ENCODE peak calls at places on chromosome 18, in six cellular contexts. One of them, this sample, is unnamed. For H3K36me3, the result is how much of the 10 kb centered on the place peaks cover.

GRCh38 chr18:51168031-51168742 is 29.3 kb downstream of the MEX3C start:
- DNase-seq in Peyer's patch: no peak
- DNase-seq in IMR-90: no peak
- DNase-seq in upper lobe of left lung: no peak
- DNase-seq in transverse colon: no peak
- DNase-seq in uterus: no peak
- DNase-seq in this sample: no peak

GRCh38 chr18:42412896-42413295 is 457.9 kb downstream of the PIK3C3 start:
- DNase-seq in upper lobe of left lung: no peak
- DNase-seq in IMR-90: no peak
- DNase-seq in Peyer's patch: no peak
- DNase-seq in uterus: no peak
- DNase-seq in transverse colon: no peak
- DNase-seq in this sample: no peak

GRCh38 chr18:60391571-60392226 is 19.1 kb upstream of the MC4R start:
- DNase-seq in IMR-90: no peak
- DNase-seq in Peyer's patch: no peak
- DNase-seq in uterus: no peak
- DNase-seq in upper lobe of left lung: no peak
- DNase-seq in transverse colon: no peak
- DNase-seq in this sample: no peak

GRCh38 chr18:62001396-62001795 is 108.6 kb upstream of the RNF152 start:
- DNase-seq in Peyer's patch: no peak
- DNase-seq in upper lobe of left lung: no peak
- DNase-seq in IMR-90: no peak
- DNase-seq in uterus: no peak
- DNase-seq in transverse colon: no peak
- DNase-seq in this sample: no peak

GRCh38 chr18:8368490-8369217 is 240.6 kb upstream of the RAB12 start:
- DNase-seq in transverse colon: no peak
- DNase-seq in Peyer's patch: no peak
- DNase-seq in upper lobe of left lung: no peak
- DNase-seq in IMR-90: peak
- DNase-seq in uterus: no peak
- DNase-seq in this sample: no peak

GRCh38 chr18:80009661-80010550 is 21.5 kb upstream of the TXNL4A start:
- DNase-seq in Peyer's patch: no peak
- DNase-seq in uterus: peak
- DNase-seq in transverse colon: peak
- DNase-seq in IMR-90: peak
- DNase-seq in upper lobe of left lung: no peak
- DNase-seq in this sample: no peak

GRCh38 chr18:77203071-77203470 is 46.6 kb upstream of the GALR1 start:
- DNase-seq in transverse colon: no peak
- DNase-seq in upper lobe of left lung: no peak
- DNase-seq in uterus: no peak
- DNase-seq in IMR-90: peak
- DNase-seq in Peyer's patch: no peak
- DNase-seq in this sample: no peak

GRCh38 chr18:8448091-8448490 is 161.1 kb upstream of the RAB12 start:
- DNase-seq in Peyer's patch: no peak
- DNase-seq in IMR-90: no peak
- DNase-seq in transverse colon: no peak
- DNase-seq in upper lobe of left lung: no peak
- DNase-seq in uterus: no peak
- DNase-seq in this sample: no peak

GRCh38 chr18:43587538-43588153 is 310.4 kb upstream of the SYT4 start:
- DNase-seq in Peyer's patch: peak
- DNase-seq in transverse colon: no peak
- DNase-seq in uterus: no peak
- DNase-seq in upper lobe of left lung: no peak
- DNase-seq in IMR-90: peak
- DNase-seq in this sample: no peak

GRCh38 chr18:46042571-46043123 is 29.4 kb downstream of the PSTPIP2 start:
- DNase-seq in transverse colon: no peak
- DNase-seq in IMR-90: peak
- DNase-seq in uterus: no peak
- DNase-seq in Peyer's patch: no peak
- DNase-seq in upper lobe of left lung: no peak
- DNase-seq in this sample: no peak

GRCh38 chr18:79361766-79362522 is 33.8 kb upstream of the NFATC1 start:
- DNase-seq in Peyer's patch: no peak
- DNase-seq in upper lobe of left lung: no peak
- DNase-seq in uterus: no peak
- DNase-seq in transverse colon: no peak
- DNase-seq in IMR-90: peak
- DNase-seq in this sample: no peak

GRCh38 chr18:38198956-38199355 is 633.4 kb upstream of the CELF4 start:
- DNase-seq in uterus: no peak
- DNase-seq in Peyer's patch: no peak
- DNase-seq in IMR-90: no peak
- DNase-seq in upper lobe of left lung: no peak
- DNase-seq in transverse colon: no peak
- DNase-seq in this sample: no peak

DNA sequence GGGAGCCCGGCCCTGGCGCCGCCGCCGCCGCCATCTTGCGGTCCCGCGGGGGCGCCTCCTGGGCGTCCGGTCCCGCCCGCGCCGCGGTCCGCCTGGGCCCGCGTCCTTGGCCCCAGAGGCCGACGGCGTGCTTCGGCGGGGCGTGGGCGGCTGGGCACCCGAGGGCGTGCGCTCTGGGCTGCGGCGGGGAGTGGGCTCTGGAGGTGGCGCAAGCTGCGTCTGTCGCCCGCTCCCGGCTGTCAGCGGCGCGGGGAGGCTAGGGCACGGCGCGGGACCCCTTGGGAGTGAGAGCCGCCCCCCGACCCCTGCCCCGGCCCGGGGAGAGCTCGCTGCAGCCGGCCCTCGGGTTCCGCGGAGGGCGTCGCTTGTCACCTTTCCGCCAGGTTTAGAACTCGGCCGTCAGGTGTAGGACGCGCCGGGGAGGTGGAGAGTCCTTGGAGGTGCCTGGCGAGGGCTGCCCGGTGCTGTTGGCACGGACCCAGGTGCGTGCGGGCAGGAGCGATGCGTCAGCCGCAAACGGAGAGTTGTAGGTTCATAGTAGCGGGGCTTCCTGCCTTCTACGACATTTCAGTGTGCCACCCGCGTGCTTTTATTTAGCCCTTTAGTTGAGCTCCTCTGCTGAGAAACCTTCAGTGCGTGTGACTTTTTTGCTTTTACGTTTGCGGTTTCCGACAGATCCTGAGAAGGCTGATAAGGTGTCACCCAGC is 921 bp downstream of the VAPA start:
- DNase-seq in uterus: peak
- DNase-seq in transverse colon: peak
- DNase-seq in upper lobe of left lung: peak
- DNase-seq in Peyer's patch: peak
- DNase-seq in IMR-90: peak
- DNase-seq in this sample: no peak
- TF ChIP-seq POLR2A in uterus: no peak
- TF ChIP-seq POLR2A in transverse colon: peak
- TF ChIP-seq POLR2A in upper lobe of left lung: no peak
- TF ChIP-seq POLR2A in Peyer's patch: peak
- TF ChIP-seq POLR2A in IMR-90: peak
- TF ChIP-seq POLR2A in this sample: no peak

GRCh38 chr18:54159916-54160315 is 64.6 kb downstream of the MBD2 start:
- DNase-seq in Peyer's patch: no peak
- DNase-seq in IMR-90: no peak
- DNase-seq in transverse colon: no peak
- DNase-seq in upper lobe of left lung: no peak
- DNase-seq in uterus: no peak
- DNase-seq in this sample: no peak
- H3K36me3 ChIP-seq in Peyer's patch: under half
- H3K36me3 ChIP-seq in IMR-90: under half
- H3K36me3 ChIP-seq in transverse colon: under half
- H3K36me3 ChIP-seq in upper lobe of left lung: half or more
- H3K36me3 ChIP-seq in uterus: under half
- H3K36me3 ChIP-seq in this sample: under half

GRCh38 chr18:40937386-40937785 is 1017.6 kb upstream of the PIK3C3 start:
- DNase-seq in IMR-90: peak
- DNase-seq in uterus: no peak
- DNase-seq in upper lobe of left lung: no peak
- DNase-seq in transverse colon: no peak
- DNase-seq in Peyer's patch: no peak
- DNase-seq in this sample: no peak
- H3K27ac ChIP-seq in IMR-90: no peak
- H3K27ac ChIP-seq in uterus: no peak
- H3K27ac ChIP-seq in upper lobe of left lung: no peak
- H3K27ac ChIP-seq in transverse colon: no peak
- H3K27ac ChIP-seq in Peyer's patch: no peak
- H3K27ac ChIP-seq in this sample: no peak

DNA sequence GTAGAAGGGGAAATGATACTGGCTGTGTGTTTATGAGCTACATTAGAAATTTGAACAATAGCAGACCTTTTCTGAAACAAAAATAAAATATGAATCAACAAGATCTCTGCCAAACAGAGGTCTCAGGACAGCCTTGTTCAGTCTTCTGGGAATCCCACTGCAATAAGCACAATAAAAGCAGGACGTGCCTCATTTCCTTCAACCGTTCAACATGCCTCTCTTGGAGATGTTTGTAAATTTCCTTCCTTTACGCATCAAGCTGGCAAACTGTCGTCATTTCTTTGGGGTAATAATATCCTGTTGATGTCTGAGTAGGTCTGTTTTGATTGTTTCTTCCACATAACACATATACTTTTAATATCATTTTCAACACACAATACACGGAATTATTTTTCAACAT is 77.2 kb downstream of the TCF4 start:
- DNase-seq in Peyer's patch: no peak
- DNase-seq in IMR-90: peak
- DNase-seq in uterus: peak
- DNase-seq in transverse colon: no peak
- DNase-seq in upper lobe of left lung: no peak
- DNase-seq in this sample: no peak
- TF ChIP-seq POLR2A in Peyer's patch: no peak
- TF ChIP-seq POLR2A in IMR-90: peak
- TF ChIP-seq POLR2A in uterus: no peak
- TF ChIP-seq POLR2A in transverse colon: no peak
- TF ChIP-seq POLR2A in upper lobe of left lung: no peak
- TF ChIP-seq POLR2A in this sample: no peak

DNA sequence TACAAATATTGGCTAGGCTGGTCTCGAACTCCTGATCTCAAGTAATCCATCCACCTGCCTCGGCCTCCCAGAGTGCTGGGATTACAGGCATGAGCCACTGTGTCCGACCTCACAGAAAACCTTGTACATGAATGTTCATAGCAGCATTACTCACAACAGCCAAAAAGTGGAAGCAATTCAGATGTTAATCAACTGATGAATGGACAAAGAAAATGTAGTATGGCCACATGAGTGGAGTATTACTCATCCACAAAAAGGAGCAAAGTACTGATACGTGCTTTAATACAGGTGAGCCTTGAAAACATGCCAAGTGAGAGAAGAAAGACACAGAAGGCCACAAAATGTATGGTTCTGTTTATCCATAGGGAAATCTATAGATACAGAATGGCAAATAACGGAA is 20.6 kb downstream of the CEP192 start:
- DNase-seq in IMR-90: no peak
- DNase-seq in Peyer's patch: no peak
- DNase-seq in transverse colon: no peak
- DNase-seq in upper lobe of left lung: no peak
- DNase-seq in uterus: no peak
- DNase-seq in this sample: no peak
- H3K36me3 ChIP-seq in IMR-90: under half
- H3K36me3 ChIP-seq in Peyer's patch: under half
- H3K36me3 ChIP-seq in transverse colon: under half
- H3K36me3 ChIP-seq in upper lobe of left lung: under half
- H3K36me3 ChIP-seq in uterus: under half
- H3K36me3 ChIP-seq in this sample: half or more

This sample was measured in esophagus squamous epithelium.